ENCODE peak calls at places on chromosomes 13 and 19, in seven cellular contexts. H is AG08395; C is NCI-H1930; T is K562; X is activated T-cell treated with anti-CD3 and anti-CD28 coated beads, Interleukin-2, amount 50 U/mL, for 72 hours; R is foreskin fibroblast; D is pancreas. F is an unnamed sample.

GRCh38 chr13:63336549-63336948 is 1920.9 kb upstream of the PCDH20 start:
- DNase-seq in R (no peak), C (no peak), T (no peak), H (no peak), D (no peak), X (no peak), F (no peak)

GRCh38 chr13:113296842-113297369 is at the start of gene LAMP1:
- DNase-seq in R (peak), T (peak), C (peak), H (peak), X (peak), D (peak), F (peak)

GRCh38 chr13:21837841-21838551 is 167.1 kb downstream of the FGF9 start:
- DNase-seq in H (peak), R (no peak), C (no peak), X (no peak), D (no peak), T (no peak), F (no peak)

GRCh38 chr19:15300533-15301194 is 31.7 kb downstream of the BRD4 start:
- DNase-seq in H (peak), R (peak), T (no peak), X (peak), D (no peak), C (peak), F (peak)

GRCh38 chr13:25286308-25286968 is 850 bp downstream of the MTMR6 start:
- DNase-seq in X (peak), C (no peak), H (peak), R (peak), T (no peak), D (no peak), F (peak)

GRCh38 chr19:23263870-23264590 is 13.8 kb upstream of the ZNF724 start:
- DNase-seq in C (no peak), X (peak), H (no peak), D (no peak), T (no peak), R (no peak), F (no peak)

GRCh38 chr13:31835932-31836331 is 96.6 kb downstream of the RXFP2 start:
- DNase-seq in T (no peak), H (peak), R (peak), X (no peak), C (no peak), D (no peak), F (peak)

GRCh38 chr19:19064811-19065745 is 1.3 kb downstream of the SLC25A42 start:
- DNase-seq in H (peak), C (no peak), D (no peak), T (peak), X (peak), R (no peak), F (peak)

GRCh38 chr19:15248648-15249559 is 16.7 kb upstream of the EPHX3 start:
- DNase-seq in C (no peak), T (no peak), X (no peak), R (peak), H (peak), D (no peak), F (peak)

GRCh38 chr13:74920945-74921725 is 560.8 kb downstream of the TBC1D4 start:
- DNase-seq in C (no peak), H (no peak), D (no peak), T (peak), R (no peak), X (no peak), F (no peak)

GRCh38 chr13:24215732-24216131 is 55.2 kb downstream of the SPATA13 start:
- DNase-seq in X (no peak), R (peak), C (no peak), D (peak), H (peak), T (no peak), F (peak)

GRCh38 chr19:33416307-33417215 is 43.1 kb downstream of the CEBPG start:
- DNase-seq in H (peak), X (peak), D (no peak), T (peak), C (peak), R (peak), F (peak)

GRCh38 chr19:50639121-50640112 is at the start of gene SYT3:
- DNase-seq in D (peak), H (peak), R (peak), C (peak), X (peak), T (peak), F (peak)